ENCODE peak calls at places on chromosomes 16 and 17, in six cellular contexts. G, S, L, D, K and X are unnamed samples.

GRCh38 chr17:77884019-77884418 is 74.5 kb upstream of the TNRC6C start:
- DNase-seq in S (no peak), L (peak), G (no peak), D (peak), K (peak), X (no peak)

GRCh38 chr17:19359151-19359550 is 3.4 kb downstream of the B9D1 start:
- DNase-seq in G (no peak), S (no peak), D (no peak), K (no peak), L (no peak), X (no peak)

GRCh38 chr16:2532494-2533141 is 1.4 kb upstream of the CEMP1 start:
- DNase-seq in G (peak), D (peak), S (peak), K (no peak), L (peak), X (peak)

GRCh38 chr16:4675864-4676786 is 17.2 kb upstream of the NUDT16L1 start:
- DNase-seq in K (no peak), L (peak), D (no peak), S (no peak), G (no peak), X (no peak)

GRCh38 chr17:28071179-28071578 is 28.7 kb downstream of the NLK start:
- DNase-seq in K (no peak), S (no peak), L (no peak), G (no peak), D (no peak), X (no peak)

GRCh38 chr16:56278196-56278855 is 87.0 kb downstream of the GNAO1 start:
- DNase-seq in G (no peak), K (no peak), D (no peak), S (no peak), L (no peak), X (no peak)

GRCh38 chr17:50841949-50842354 is 6.6 kb downstream of the WFIKKN2 start:
- DNase-seq in S (peak), D (peak), G (peak), K (peak), L (peak), X (peak)

GRCh38 chr16:89407925-89408300 is 82.4 kb downstream of the ANKRD11 start:
- DNase-seq in S (peak), D (no peak), L (no peak), G (no peak), K (no peak), X (no peak)

GRCh38 chr17:74362811-74363498 is 1.3 kb upstream of the BTBD17 start:
- DNase-seq in D (no peak), G (no peak), S (no peak), K (no peak), L (no peak), X (no peak)

GRCh38 chr17:50686494-50687199 is 21.1 kb downstream of the ANKRD40 start:
- DNase-seq in G (peak), K (no peak), L (no peak), D (no peak), S (peak), X (no peak)

GRCh38 chr17:56894859-56895455 is 18.9 kb downstream of the TRIM25 start:
- DNase-seq in D (no peak), K (no peak), G (no peak), L (no peak), S (no peak), X (no peak)

GRCh38 chr16:54030451-54030850 is 256.1 kb downstream of the IRX3 start:
- DNase-seq in L (no peak), S (no peak), D (no peak), K (no peak), G (no peak), X (no peak)

GRCh38 chr17:67990909-67991308 is 5.4 kb downstream of the C17orf58 start:
- DNase-seq in G (no peak), L (no peak), D (no peak), S (no peak), K (no peak), X (no peak)

GRCh38 chr17:67993998-67994361 is 2.3 kb downstream of the C17orf58 start:
- DNase-seq in G (no peak), K (no peak), S (no peak), L (no peak), D (no peak), X (no peak)

GRCh38 chr17:67994827-67995567 is 1.3 kb downstream of the C17orf58 start:
- DNase-seq in G (no peak), K (no peak), S (peak), L (no peak), D (no peak), X (no peak)

GRCh38 chr17:67993153-67993997 is 2.9 kb downstream of the C17orf58 start:
- DNase-seq in G (peak), S (peak), K (peak), L (peak), D (peak), X (peak)

DNA sequence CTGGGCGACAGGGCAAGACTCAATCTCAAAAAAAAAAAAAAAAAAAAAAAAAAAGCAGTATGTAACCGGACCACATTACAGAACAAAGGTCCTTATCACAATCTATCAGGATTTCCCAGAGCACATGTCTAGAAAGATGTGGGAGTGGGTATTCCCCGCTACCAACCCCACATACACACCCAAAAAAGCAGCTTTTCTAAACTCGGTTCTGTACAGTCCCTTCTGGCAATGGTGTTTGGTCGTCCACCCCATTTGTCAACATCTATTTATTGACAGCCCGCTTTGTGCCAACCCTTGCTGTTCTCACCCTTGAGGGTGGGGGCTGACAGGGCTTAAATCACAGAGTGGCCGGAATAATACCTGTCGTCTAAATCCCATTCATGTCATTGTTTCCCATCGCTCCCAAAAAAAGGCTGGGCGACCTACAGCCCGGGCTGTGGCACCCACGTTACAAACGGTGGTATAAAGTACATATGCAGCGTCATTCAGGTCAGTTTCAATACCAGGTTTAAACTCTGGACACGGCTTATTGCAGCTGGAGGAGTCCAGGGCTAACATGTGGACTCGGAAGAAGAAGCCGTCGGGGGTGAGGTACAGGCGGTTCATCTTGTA is 3.6 kb downstream of the C17orf58 start:
- DNase-seq in S (no peak), L (no peak), G (no peak), D (no peak), K (no peak), X (no peak)
- TF ChIP-seq CTCF in S (no peak), L (no peak), G (no peak), D (no peak), K (no peak), X (no peak)

DNA sequence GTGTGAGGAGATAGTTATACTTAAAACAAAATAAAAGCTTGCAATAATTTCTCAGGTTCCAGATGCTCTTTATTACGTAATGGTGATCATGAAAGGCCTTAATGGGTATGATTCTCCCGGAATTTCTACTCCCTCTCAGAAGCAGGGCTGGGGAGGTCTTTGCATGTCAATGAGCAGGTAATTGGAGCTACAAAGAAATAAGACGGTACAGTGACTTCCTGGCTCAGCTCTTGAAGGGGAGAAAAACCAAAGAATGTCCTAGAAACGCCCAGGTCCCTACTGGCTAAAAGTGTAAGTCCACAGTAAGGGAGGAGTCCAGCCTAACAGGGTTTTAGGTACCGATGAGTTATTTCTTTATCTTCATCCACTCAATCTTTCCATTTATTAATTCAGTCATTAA is 390.9 kb downstream of the TMEM114 start:
- DNase-seq in L (no peak), G (no peak), S (no peak), D (no peak), K (no peak), X (no peak)
- TF ChIP-seq CTCF in L (no peak), G (no peak), S (no peak), D (no peak), K (no peak), X (no peak)

DNA sequence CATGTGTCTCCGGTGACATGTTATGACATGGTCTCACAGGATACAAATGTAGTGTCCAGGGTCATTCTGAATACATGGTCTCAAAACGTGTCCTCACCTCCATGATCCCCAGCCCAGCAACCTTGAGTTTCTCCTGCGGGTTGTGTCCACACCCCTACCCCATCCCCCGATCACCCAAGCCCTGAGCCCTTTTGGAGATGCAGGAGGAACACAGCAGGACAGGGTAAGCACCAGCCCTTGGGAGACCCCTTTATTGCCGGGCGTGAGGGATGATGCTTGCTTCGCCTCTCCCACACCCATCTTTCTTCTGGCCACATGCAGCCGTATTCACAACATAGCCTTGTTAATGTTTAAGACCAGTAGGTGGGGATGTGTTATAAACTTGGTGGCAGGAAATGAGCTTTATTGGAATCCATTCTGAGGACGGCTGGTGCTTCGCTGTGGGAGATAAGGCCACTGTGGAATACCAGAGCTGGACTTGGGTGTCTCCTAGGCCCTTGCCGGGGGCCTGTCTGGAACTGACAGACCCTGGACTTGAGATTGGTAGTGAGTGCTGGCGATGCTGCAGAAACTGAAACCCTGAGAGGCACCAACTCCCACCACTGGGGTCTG is 5.5 kb downstream of the TMEM132E start:
- DNase-seq in K (peak), L (no peak), D (no peak), G (no peak), S (peak), X (no peak)
- TF ChIP-seq CTCF in K (no peak), L (no peak), D (no peak), G (no peak), S (no peak), X (no peak)

GRCh38 chr16:25111403-25112166 is at the start of gene LCMT1:
- DNase-seq in S (peak), G (peak), D (peak), L (peak), K (peak), X (peak)
- TF ChIP-seq CTCF in S (no peak), G (no peak), D (no peak), L (no peak), K (no peak), X (no peak)

GRCh38 chr17:49585422-49586027 is 9.9 kb downstream of the NXPH3 start:
- DNase-seq in S (peak), G (no peak), K (peak), L (no peak), D (peak), X (no peak)
- TF ChIP-seq CTCF in S (peak), G (no peak), K (peak), L (no peak), D (no peak), X (no peak)

GRCh38 chr17:66426397-66427033 is 124.1 kb downstream of the PRKCA start:
- DNase-seq in S (peak), D (no peak), K (no peak), G (no peak), L (no peak), X (no peak)
- TF ChIP-seq CTCF in S (peak), D (no peak), K (no peak), G (no peak), L (no peak), X (peak)